ENCODE peak calls at places on chromosome 10, in eight cellular contexts. P is brain microvascular endothelial cell; A is body of pancreas; O is A549; R is CD8-positive, alpha-beta memory T cell; W is OCI-LY7; D is colonic mucosa; Q is testis. Y is an unnamed sample.

GRCh38 chr10:3192856-3193635 is 20.5 kb upstream of the PITRM1 start:
- DNase-seq in Q (peak; percentile 74), P (peak; percentile 52), A (peak; percentile 74), W (peak; percentile 53), D (peak; percentile 74), R (peak; percentile 64), O (peak; percentile 64), Y (peak; percentile 23)

GRCh38 chr10:48253970-48254657 is 20.4 kb downstream of the FRMPD2 start:
- DNase-seq in O (no peak), W (no peak), R (no peak), P (peak; percentile 80), Q (no peak), D (no peak), A (no peak), Y (no peak)

GRCh38 chr10:124523301-124523871 is 61.8 kb downstream of the LHPP start:
- DNase-seq in D (no peak), O (no peak), A (no peak), R (no peak), Q (no peak), P (no peak), W (peak; percentile 28), Y (no peak)

GRCh38 chr10:72132854-72133253 is 44.5 kb upstream of the SPOCK2 start:
- DNase-seq in P (no peak), A (no peak), W (no peak), D (no peak), O (no peak), R (no peak), Q (no peak), Y (no peak)

GRCh38 chr10:48343106-48343505 is 36.6 kb downstream of the MAPK8 start:
- DNase-seq in R (no peak), P (no peak), W (no peak), D (no peak), O (no peak), Q (no peak), A (no peak), Y (no peak)

GRCh38 chr10:96359616-96360015 is 814 bp upstream of the OPALIN start:
- DNase-seq in W (no peak), D (no peak), Q (no peak), R (no peak), P (no peak), A (no peak), O (no peak), Y (no peak)

GRCh38 chr10:48760983-48761382 is 76.3 kb downstream of the WDFY4 start:
- DNase-seq in A (no peak), P (no peak), Q (no peak), O (no peak), D (no peak), W (no peak), R (no peak), Y (no peak)

GRCh38 chr10:43265799-43266721 is 805 bp downstream of the RASGEF1A start:
- DNase-seq in Q (no peak), O (peak; percentile 96), W (no peak), A (peak; percentile 77), P (no peak), D (peak; percentile 17), R (peak; percentile 76), Y (no peak)

GRCh38 chr10:69703766-69704191 is 73.7 kb downstream of the FAM241B start:
- DNase-seq in R (no peak), P (peak; percentile 83), A (no peak), D (no peak), W (no peak), Q (no peak), O (no peak), Y (no peak)

GRCh38 chr10:3976171-3976570 is 191.2 kb upstream of the KLF6 start:
- DNase-seq in Q (no peak), A (no peak), D (no peak), P (no peak), W (no peak), O (no peak), R (no peak), Y (no peak)

GRCh38 chr10:5943536-5943935 is 33.8 kb downstream of the IL15RA start:
- DNase-seq in P (no peak), W (no peak), A (peak; percentile 58), O (no peak), R (no peak), Q (no peak), D (no peak), Y (no peak)

GRCh38 chr10:131495224-131495623 is 183.7 kb upstream of the TCERG1L start:
- DNase-seq in P (no peak), Q (no peak), A (no peak), R (no peak), D (no peak), O (no peak), W (no peak), Y (no peak)

GRCh38 chr10:126509211-126509610 is 120.9 kb upstream of the ADAM12 start:
- DNase-seq in P (no peak), O (no peak), R (no peak), D (no peak), W (no peak), A (no peak), Q (no peak), Y (no peak)

GRCh38 chr10:7084255-7085005 is 326.4 kb downstream of the SFMBT2 start:
- DNase-seq in W (no peak), D (no peak), O (no peak), Q (no peak), R (no peak), P (no peak), A (no peak), Y (no peak)
- H3K27ac ChIP-seq in W (no peak overlapping the region), D (no peak overlapping the region), O (no peak overlapping the region), Q (no peak overlapping the region), R (no peak overlapping the region), P (no peak overlapping the region), A (no peak overlapping the region), Y (no peak overlapping the region)

GRCh38 chr10:91604936-91605534 is 27.8 kb downstream of the PPP1R3C start:
- DNase-seq in A (no peak), R (no peak), W (no peak), Q (no peak), P (peak; percentile 80), D (no peak), O (no peak), Y (no peak)

GRCh38 chr10:91603931-91604331 is 28.9 kb downstream of the PPP1R3C start:
- DNase-seq in A (peak; percentile 34), P (peak; percentile 10), R (no peak), D (no peak), Q (no peak), W (no peak), O (no peak), Y (no peak)

GRCh38 chr10:91605968-91606367 is 26.9 kb downstream of the PPP1R3C start:
- DNase-seq in Q (no peak), O (no peak), P (no peak), W (no peak), A (no peak), D (no peak), R (no peak), Y (no peak)

GRCh38 chr10:91603173-91603572 is 29.7 kb downstream of the PPP1R3C start:
- DNase-seq in O (no peak), P (no peak), A (no peak), W (no peak), D (no peak), Q (no peak), R (no peak), Y (no peak)

GRCh38 chr10:91604462-91604935 is 28.4 kb downstream of the PPP1R3C start:
- DNase-seq in W (no peak), O (no peak), D (no peak), P (peak; percentile 40), Q (no peak), A (no peak), R (no peak), Y (no peak)
- H3K27ac ChIP-seq in W (no peak overlapping the region), O (peak overlapping the region; percentile 81), D (no peak overlapping the region), P (peak overlapping the region; percentile 94), Q (no peak overlapping the region), A (peak overlapping the region; percentile 25), R (no peak overlapping the region), Y (peak overlapping the region; percentile 13)

GRCh38 chr10:32111585-32111984 is 55.4 kb upstream of the KIF5B start:
- DNase-seq in Q (no peak), O (no peak), R (no peak), A (no peak), P (no peak), W (no peak), D (no peak), Y (no peak)
- H3K27ac ChIP-seq in Q (no peak overlapping the region), O (peak overlapping the region; percentile 46), R (no peak overlapping the region), A (no peak overlapping the region), P (no peak overlapping the region), W (no peak overlapping the region), D (no peak overlapping the region), Y (no peak overlapping the region)

DNA sequence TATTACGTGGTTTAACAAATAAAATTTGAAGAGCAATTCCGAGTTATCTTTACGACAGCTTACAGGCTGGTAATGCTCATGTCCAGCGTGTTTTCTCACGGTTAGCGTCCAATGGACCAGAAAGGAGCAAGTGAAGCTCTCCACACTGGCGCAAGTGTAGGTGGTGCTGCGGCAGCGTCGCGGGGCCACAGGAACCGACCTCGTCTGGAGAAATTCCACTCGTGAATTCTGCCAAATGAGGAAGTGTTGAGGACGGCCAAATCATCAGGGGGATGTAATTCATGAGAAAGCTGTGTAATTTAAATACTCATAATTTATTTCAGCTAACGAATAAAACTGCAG is 350 bp upstream of the ZNF37A start:
- DNase-seq in D (no peak), A (no peak), Q (no peak), O (no peak), W (peak; percentile 1), P (no peak), R (no peak), Y (no peak)
- H3K27ac ChIP-seq in D (no peak overlapping the region), A (peak overlapping the region; percentile 91), Q (peak overlapping the region; percentile 84), O (peak overlapping the region; percentile 94), W (no peak overlapping the region), P (no peak overlapping the region), R (peak overlapping the region; percentile 95), Y (no peak overlapping the region)

DNA sequence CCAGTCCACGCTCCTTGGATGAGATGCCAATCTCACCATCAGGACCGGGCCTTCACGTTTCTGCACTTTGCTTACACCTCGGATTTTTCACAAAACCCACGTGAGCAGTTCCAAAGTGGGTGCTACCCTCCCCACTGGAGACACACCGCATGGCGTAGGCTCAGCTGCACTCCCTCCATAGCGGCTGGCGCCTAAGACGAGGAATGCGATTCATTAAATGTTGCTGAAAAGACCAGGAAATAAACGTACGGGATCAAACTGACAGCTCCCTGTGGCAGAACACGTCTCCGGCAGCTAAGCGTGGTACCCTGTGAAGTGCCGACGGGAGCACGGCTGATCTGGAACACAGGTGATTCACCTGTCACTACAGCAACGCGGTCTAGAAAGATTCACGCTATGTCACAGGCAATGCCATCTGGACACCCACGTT is 209.0 kb downstream of the DIP2C start:
- DNase-seq in D (peak; percentile 13), P (no peak), W (no peak), O (no peak), A (no peak), Q (no peak), R (no peak), Y (no peak)
- H3K27ac ChIP-seq in D (no peak overlapping the region), P (no peak overlapping the region), W (no peak overlapping the region), O (no peak overlapping the region), A (peak overlapping the region; percentile 17), Q (no peak overlapping the region), R (no peak overlapping the region), Y (no peak overlapping the region)